ENCODE peak calls at places on chromosomes 2 and 18, in six cellular contexts. One of them, this sample, is unnamed.

GRCh38 chr18:10010611-10011015 is 96.8 kb downstream of the VAPA start:
- DNase-seq in lung: peak; percentile 54
- DNase-seq in fibroblast of pulmonary artery: peak; percentile 95
- DNase-seq in fibroblast of lung: peak; percentile 92
- DNase-seq in IMR-90: peak; percentile 92
- DNase-seq in brain microvascular endothelial cell: peak; percentile 45
- DNase-seq in this sample: peak; percentile 68

GRCh38 chr2:145028055-145028630 is 508.2 kb upstream of the ZEB2 start:
- DNase-seq in lung: no peak
- DNase-seq in fibroblast of pulmonary artery: no peak
- DNase-seq in fibroblast of lung: no peak
- DNase-seq in IMR-90: no peak
- DNase-seq in brain microvascular endothelial cell: no peak
- DNase-seq in this sample: no peak

GRCh38 chr2:43178602-43179542 is 47.5 kb downstream of the ZFP36L2 start:
- DNase-seq in lung: peak; percentile 68
- DNase-seq in fibroblast of pulmonary artery: peak; percentile 92
- DNase-seq in fibroblast of lung: peak; percentile 93
- DNase-seq in IMR-90: peak; percentile 82
- DNase-seq in brain microvascular endothelial cell: peak; percentile 73
- DNase-seq in this sample: peak; percentile 89

GRCh38 chr2:197248623-197249022 is 62.0 kb downstream of the ANKRD44 start:
- DNase-seq in lung: no peak
- DNase-seq in fibroblast of pulmonary artery: peak; percentile 38
- DNase-seq in fibroblast of lung: no peak
- DNase-seq in IMR-90: peak; percentile 20
- DNase-seq in brain microvascular endothelial cell: peak; percentile 30
- DNase-seq in this sample: peak; percentile 67

GRCh38 chr2:45946023-45946422 is 294.5 kb downstream of the PRKCE start:
- DNase-seq in lung: no peak
- DNase-seq in fibroblast of pulmonary artery: peak; percentile 86
- DNase-seq in fibroblast of lung: peak; percentile 63
- DNase-seq in IMR-90: peak; percentile 84
- DNase-seq in brain microvascular endothelial cell: peak; percentile 88
- DNase-seq in this sample: peak; percentile 68

GRCh38 chr2:71226391-71226964 is 425 bp downstream of the PAIP2B start:
- DNase-seq in lung: peak; percentile 52
- DNase-seq in fibroblast of pulmonary artery: no peak
- DNase-seq in fibroblast of lung: no peak
- DNase-seq in IMR-90: no peak
- DNase-seq in brain microvascular endothelial cell: no peak
- DNase-seq in this sample: no peak

GRCh38 chr18:74399225-74399887 is 57.8 kb downstream of the DIPK1C start:
- DNase-seq in lung: no peak
- DNase-seq in fibroblast of pulmonary artery: peak; percentile 1
- DNase-seq in fibroblast of lung: no peak
- DNase-seq in IMR-90: no peak
- DNase-seq in brain microvascular endothelial cell: no peak
- DNase-seq in this sample: no peak

GRCh38 chr2:241272722-241273551 is 42.5 kb downstream of the HDLBP start:
- DNase-seq in lung: peak; percentile 50
- DNase-seq in fibroblast of pulmonary artery: peak; percentile 64
- DNase-seq in fibroblast of lung: peak; percentile 65
- DNase-seq in IMR-90: peak; percentile 59
- DNase-seq in brain microvascular endothelial cell: peak; percentile 36
- DNase-seq in this sample: peak; percentile 61

GRCh38 chr2:212777020-212777491 is 238.5 kb upstream of the ERBB4 start:
- DNase-seq in lung: no peak
- DNase-seq in fibroblast of pulmonary artery: peak; percentile 64
- DNase-seq in fibroblast of lung: peak; percentile 53
- DNase-seq in IMR-90: peak; percentile 46
- DNase-seq in brain microvascular endothelial cell: peak; percentile 31
- DNase-seq in this sample: peak; percentile 54

GRCh38 chr2:23565814-23566213 is 180.8 kb downstream of the KLHL29 start:
- DNase-seq in lung: no peak
- DNase-seq in fibroblast of pulmonary artery: no peak
- DNase-seq in fibroblast of lung: no peak
- DNase-seq in IMR-90: no peak
- DNase-seq in brain microvascular endothelial cell: no peak
- DNase-seq in this sample: no peak

GRCh38 chr2:65265090-65266045 is 37.7 kb downstream of the ACTR2 start:
- DNase-seq in lung: no peak
- DNase-seq in fibroblast of pulmonary artery: peak; percentile 93
- DNase-seq in fibroblast of lung: peak; percentile 93
- DNase-seq in IMR-90: peak; percentile 91
- DNase-seq in brain microvascular endothelial cell: peak; percentile 69
- DNase-seq in this sample: peak; percentile 95

GRCh38 chr2:72236445-72237067 is 88.9 kb upstream of the CYP26B1 start:
- DNase-seq in lung: no peak
- DNase-seq in fibroblast of pulmonary artery: peak; percentile 80
- DNase-seq in fibroblast of lung: peak; percentile 70
- DNase-seq in IMR-90: peak; percentile 75
- DNase-seq in brain microvascular endothelial cell: peak; percentile 82
- DNase-seq in this sample: peak; percentile 83

GRCh38 chr2:122635649-122636496 is 880.4 kb downstream of the TSN start:
- DNase-seq in lung: no peak
- DNase-seq in fibroblast of pulmonary artery: peak; percentile 37
- DNase-seq in fibroblast of lung: no peak
- DNase-seq in IMR-90: no peak
- DNase-seq in brain microvascular endothelial cell: peak; percentile 22
- DNase-seq in this sample: no peak

GRCh38 chr2:9145752-9146430 is 60.7 kb upstream of the ASAP2 start:
- DNase-seq in lung: no peak
- DNase-seq in fibroblast of pulmonary artery: no peak
- DNase-seq in fibroblast of lung: no peak
- DNase-seq in IMR-90: no peak
- DNase-seq in brain microvascular endothelial cell: no peak
- DNase-seq in this sample: no peak

GRCh38 chr2:19078709-19079108 is 279.7 kb downstream of the OSR1 start:
- DNase-seq in lung: no peak
- DNase-seq in fibroblast of pulmonary artery: no peak
- DNase-seq in fibroblast of lung: no peak
- DNase-seq in IMR-90: no peak
- DNase-seq in brain microvascular endothelial cell: no peak
- DNase-seq in this sample: no peak

GRCh38 chr2:11546072-11546471 is 12.2 kb downstream of the GREB1 start:
- DNase-seq in lung: no peak
- DNase-seq in fibroblast of pulmonary artery: no peak
- DNase-seq in fibroblast of lung: no peak
- DNase-seq in IMR-90: no peak
- DNase-seq in brain microvascular endothelial cell: no peak
- DNase-seq in this sample: no peak

GRCh38 chr18:72898870-72899840 is 31.4 kb upstream of the NETO1 start:
- DNase-seq in lung: no peak
- DNase-seq in fibroblast of pulmonary artery: no peak
- DNase-seq in fibroblast of lung: no peak
- DNase-seq in IMR-90: no peak
- DNase-seq in brain microvascular endothelial cell: no peak
- DNase-seq in this sample: no peak

GRCh38 chr2:48699377-48699951 is 56.1 kb downstream of the LHCGR start:
- DNase-seq in lung: no peak
- DNase-seq in fibroblast of pulmonary artery: peak; percentile 45
- DNase-seq in fibroblast of lung: peak; percentile 17
- DNase-seq in IMR-90: peak; percentile 80
- DNase-seq in brain microvascular endothelial cell: peak; percentile 31
- DNase-seq in this sample: peak; percentile 77

GRCh38 chr2:43152186-43152585 is 74.2 kb downstream of the ZFP36L2 start:
- DNase-seq in lung: no peak
- DNase-seq in fibroblast of pulmonary artery: no peak
- DNase-seq in fibroblast of lung: no peak
- DNase-seq in IMR-90: no peak
- DNase-seq in brain microvascular endothelial cell: no peak
- DNase-seq in this sample: no peak

GRCh38 chr2:196266351-196266750 is 95.0 kb upstream of the STK17B start:
- DNase-seq in lung: no peak
- DNase-seq in fibroblast of pulmonary artery: no peak
- DNase-seq in fibroblast of lung: no peak
- DNase-seq in IMR-90: no peak
- DNase-seq in brain microvascular endothelial cell: no peak
- DNase-seq in this sample: no peak

GRCh38 chr18:42412896-42413295 is 457.9 kb downstream of the PIK3C3 start:
- DNase-seq in lung: no peak
- DNase-seq in fibroblast of pulmonary artery: peak; percentile 53
- DNase-seq in fibroblast of lung: no peak
- DNase-seq in IMR-90: no peak
- DNase-seq in brain microvascular endothelial cell: peak; percentile 9
- DNase-seq in this sample: peak; percentile 42

GRCh38 chr2:27158468-27158867 is 9.7 kb downstream of the TCF23 start:
- DNase-seq in lung: no peak
- DNase-seq in fibroblast of pulmonary artery: no peak
- DNase-seq in fibroblast of lung: no peak
- DNase-seq in IMR-90: no peak
- DNase-seq in brain microvascular endothelial cell: no peak
- DNase-seq in this sample: no peak

GRCh38 chr2:81670885-81671284 is 1366.3 kb upstream of the LRRTM1 start:
- DNase-seq in lung: no peak
- DNase-seq in fibroblast of pulmonary artery: no peak
- DNase-seq in fibroblast of lung: no peak
- DNase-seq in IMR-90: no peak
- DNase-seq in brain microvascular endothelial cell: no peak
- DNase-seq in this sample: no peak

GRCh38 chr2:190418717-190419116 is 10.6 kb downstream of the MFSD6 start:
- DNase-seq in lung: no peak
- DNase-seq in fibroblast of pulmonary artery: no peak
- DNase-seq in fibroblast of lung: no peak
- DNase-seq in IMR-90: no peak
- DNase-seq in brain microvascular endothelial cell: no peak
- DNase-seq in this sample: no peak

GRCh38 chr18:54558609-54559585 is 32.1 kb upstream of the DYNAP start:
- DNase-seq in lung: no peak
- DNase-seq in fibroblast of pulmonary artery: peak; percentile 32
- DNase-seq in fibroblast of lung: peak; percentile 12
- DNase-seq in IMR-90: peak; percentile 3
- DNase-seq in brain microvascular endothelial cell: no peak
- DNase-seq in this sample: peak; percentile 51

GRCh38 chr2:204795156-204795555 is 249.9 kb downstream of the PARD3B start:
- DNase-seq in lung: no peak
- DNase-seq in fibroblast of pulmonary artery: peak; percentile 52
- DNase-seq in fibroblast of lung: peak; percentile 20
- DNase-seq in IMR-90: peak; percentile 68
- DNase-seq in brain microvascular endothelial cell: peak; percentile 60
- DNase-seq in this sample: peak; percentile 26

GRCh38 chr2:23614701-23615100 is 229.7 kb downstream of the KLHL29 start:
- DNase-seq in lung: no peak
- DNase-seq in fibroblast of pulmonary artery: no peak
- DNase-seq in fibroblast of lung: no peak
- DNase-seq in IMR-90: no peak
- DNase-seq in brain microvascular endothelial cell: no peak
- DNase-seq in this sample: no peak

DNA sequence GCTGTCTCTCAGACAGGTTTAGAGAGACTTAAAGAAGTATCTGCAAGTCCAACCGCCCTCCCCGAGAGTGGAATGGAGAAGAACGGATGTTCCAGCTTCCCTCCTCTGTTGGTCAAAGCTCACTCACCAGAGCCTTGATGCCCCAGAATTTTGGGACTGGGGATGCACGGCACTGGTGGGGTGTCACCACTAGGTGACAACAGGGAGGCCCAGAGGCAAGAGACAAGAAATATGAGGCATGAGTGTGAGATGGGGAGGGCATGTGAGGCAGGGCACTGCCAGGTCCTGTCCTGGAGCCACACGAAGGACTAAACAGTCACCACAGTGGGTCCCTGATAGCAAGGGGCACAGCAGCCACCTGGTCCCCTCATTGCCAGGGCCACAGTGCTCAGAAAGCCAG is 35.1 kb upstream of the SH3BP4 start:
- DNase-seq in lung: no peak
- DNase-seq in fibroblast of pulmonary artery: no peak
- DNase-seq in fibroblast of lung: no peak
- DNase-seq in IMR-90: no peak
- DNase-seq in brain microvascular endothelial cell: no peak
- DNase-seq in this sample: no peak
- TF ChIP-seq CTCF in lung: no peak
- TF ChIP-seq CTCF in fibroblast of pulmonary artery: no peak
- TF ChIP-seq CTCF in fibroblast of lung: no peak
- TF ChIP-seq CTCF in IMR-90: no peak
- TF ChIP-seq CTCF in brain microvascular endothelial cell: peak; percentile 4
- TF ChIP-seq CTCF in this sample: no peak

GRCh38 chr2:218963597-218963996 is 4.1 kb downstream of the CDK5R2 start:
- DNase-seq in lung: no peak
- DNase-seq in fibroblast of pulmonary artery: peak; percentile 9
- DNase-seq in fibroblast of lung: no peak
- DNase-seq in IMR-90: no peak
- DNase-seq in brain microvascular endothelial cell: no peak
- DNase-seq in this sample: no peak
- H3K4me3 ChIP-seq in lung: no peak overlapping the region
- H3K4me3 ChIP-seq in fibroblast of pulmonary artery: peak overlapping the region; percentile 46
- H3K4me3 ChIP-seq in fibroblast of lung: peak overlapping the region; percentile 19
- H3K4me3 ChIP-seq in IMR-90: no peak overlapping the region
- H3K4me3 ChIP-seq in brain microvascular endothelial cell: no peak overlapping the region
- H3K4me3 ChIP-seq in this sample: no peak overlapping the region

GRCh38 chr18:28357785-28358401 is 181.0 kb upstream of the CDH2 start:
- DNase-seq in lung: no peak
- DNase-seq in fibroblast of pulmonary artery: no peak
- DNase-seq in fibroblast of lung: no peak
- DNase-seq in IMR-90: no peak
- DNase-seq in brain microvascular endothelial cell: no peak
- DNase-seq in this sample: peak; percentile 3
- TF ChIP-seq CTCF in lung: no peak
- TF ChIP-seq CTCF in fibroblast of pulmonary artery: peak; percentile 16
- TF ChIP-seq CTCF in fibroblast of lung: no peak
- TF ChIP-seq CTCF in IMR-90: no peak
- TF ChIP-seq CTCF in brain microvascular endothelial cell: peak; percentile 45
- TF ChIP-seq CTCF in this sample: peak; percentile 34

GRCh38 chr18:35083174-35083712 is 42.0 kb downstream of the MAPRE2 start:
- DNase-seq in lung: no peak
- DNase-seq in fibroblast of pulmonary artery: no peak
- DNase-seq in fibroblast of lung: no peak
- DNase-seq in IMR-90: no peak
- DNase-seq in brain microvascular endothelial cell: no peak
- DNase-seq in this sample: no peak
- H3K4me3 ChIP-seq in lung: no peak overlapping the region
- H3K4me3 ChIP-seq in fibroblast of pulmonary artery: no peak overlapping the region
- H3K4me3 ChIP-seq in fibroblast of lung: no peak overlapping the region
- H3K4me3 ChIP-seq in IMR-90: no peak overlapping the region
- H3K4me3 ChIP-seq in brain microvascular endothelial cell: no peak overlapping the region
- H3K4me3 ChIP-seq in this sample: no peak overlapping the region

GRCh38 chr2:50143822-50144575 is 887.9 kb downstream of the NRXN1 start:
- DNase-seq in lung: no peak
- DNase-seq in fibroblast of pulmonary artery: peak; percentile 68
- DNase-seq in fibroblast of lung: peak; percentile 41
- DNase-seq in IMR-90: no peak
- DNase-seq in brain microvascular endothelial cell: peak; percentile 2
- DNase-seq in this sample: peak; percentile 48
- TF ChIP-seq CTCF in lung: no peak
- TF ChIP-seq CTCF in fibroblast of pulmonary artery: peak; percentile 70
- TF ChIP-seq CTCF in fibroblast of lung: peak; percentile 45
- TF ChIP-seq CTCF in IMR-90: peak; percentile 51
- TF ChIP-seq CTCF in brain microvascular endothelial cell: peak; percentile 50
- TF ChIP-seq CTCF in this sample: peak; percentile 54

GRCh38 chr2:174013310-174013751 is 48.2 kb upstream of the SP3 start:
- DNase-seq in lung: no peak
- DNase-seq in fibroblast of pulmonary artery: peak; percentile 47
- DNase-seq in fibroblast of lung: peak; percentile 72
- DNase-seq in IMR-90: no peak
- DNase-seq in brain microvascular endothelial cell: no peak
- DNase-seq in this sample: peak; percentile 56
- H3K4me3 ChIP-seq in lung: peak overlapping the region; percentile 2
- H3K4me3 ChIP-seq in fibroblast of pulmonary artery: peak overlapping the region; percentile 45
- H3K4me3 ChIP-seq in fibroblast of lung: peak overlapping the region; percentile 43
- H3K4me3 ChIP-seq in IMR-90: peak overlapping the region; percentile 43
- H3K4me3 ChIP-seq in brain microvascular endothelial cell: peak overlapping the region; percentile 55
- H3K4me3 ChIP-seq in this sample: peak overlapping the region; percentile 51

This sample was measured in choroid plexus epithelial cell.